ENCODE peak calls at places on chromosomes 3 and 15, in nine cellular contexts. One of them, this sample, is unnamed. For H3K4me1, the result is how much of the 10 kb centered on the place peaks cover.

GRCh38 chr3:69865920-69866679 is 126.8 kb downstream of the MITF start:
- DNase-seq in cardiac muscle cell: peak
- DNase-seq in body of pancreas: peak
- DNase-seq in mesendoderm: peak
- DNase-seq in endodermal cell: peak
- DNase-seq in upper lobe of left lung: peak
- DNase-seq in GM12878: no peak
- DNase-seq in left ventricle myocardium inferior: peak
- DNase-seq in OCI-LY7: no peak
- DNase-seq in this sample: no peak

GRCh38 chr3:52225452-52226228 is at the start of gene TLR9:
- DNase-seq in OCI-LY7: peak
- DNase-seq in mesendoderm: no peak
- DNase-seq in left ventricle myocardium inferior: no peak
- DNase-seq in cardiac muscle cell: no peak
- DNase-seq in endodermal cell: peak
- DNase-seq in upper lobe of left lung: no peak
- DNase-seq in GM12878: peak
- DNase-seq in body of pancreas: no peak
- DNase-seq in this sample: no peak

GRCh38 chr3:38382506-38383080 is 36.0 kb downstream of the XYLB start:
- DNase-seq in upper lobe of left lung: no peak
- DNase-seq in OCI-LY7: no peak
- DNase-seq in body of pancreas: no peak
- DNase-seq in mesendoderm: no peak
- DNase-seq in endodermal cell: no peak
- DNase-seq in left ventricle myocardium inferior: no peak
- DNase-seq in GM12878: no peak
- DNase-seq in cardiac muscle cell: no peak
- DNase-seq in this sample: no peak

GRCh38 chr3:136903899-136904298 is 41.9 kb downstream of the NCK1 start:
- DNase-seq in cardiac muscle cell: no peak
- DNase-seq in GM12878: no peak
- DNase-seq in body of pancreas: no peak
- DNase-seq in mesendoderm: no peak
- DNase-seq in upper lobe of left lung: no peak
- DNase-seq in endodermal cell: no peak
- DNase-seq in OCI-LY7: no peak
- DNase-seq in left ventricle myocardium inferior: no peak
- DNase-seq in this sample: no peak

GRCh38 chr3:102156426-102156825 is 278.4 kb upstream of the ZPLD1 start:
- DNase-seq in OCI-LY7: no peak
- DNase-seq in left ventricle myocardium inferior: no peak
- DNase-seq in upper lobe of left lung: no peak
- DNase-seq in GM12878: no peak
- DNase-seq in endodermal cell: no peak
- DNase-seq in cardiac muscle cell: no peak
- DNase-seq in body of pancreas: peak
- DNase-seq in mesendoderm: no peak
- DNase-seq in this sample: no peak

GRCh38 chr3:61807865-61808276 is 246.5 kb downstream of the PTPRG start:
- DNase-seq in GM12878: no peak
- DNase-seq in endodermal cell: no peak
- DNase-seq in upper lobe of left lung: no peak
- DNase-seq in body of pancreas: no peak
- DNase-seq in cardiac muscle cell: peak
- DNase-seq in mesendoderm: peak
- DNase-seq in left ventricle myocardium inferior: no peak
- DNase-seq in OCI-LY7: no peak
- DNase-seq in this sample: no peak

GRCh38 chr15:75209289-75209676 is 7.6 kb downstream of the C15orf39 start:
- DNase-seq in mesendoderm: no peak
- DNase-seq in OCI-LY7: no peak
- DNase-seq in GM12878: no peak
- DNase-seq in body of pancreas: no peak
- DNase-seq in upper lobe of left lung: no peak
- DNase-seq in cardiac muscle cell: no peak
- DNase-seq in endodermal cell: no peak
- DNase-seq in left ventricle myocardium inferior: no peak
- DNase-seq in this sample: no peak

GRCh38 chr15:85276921-85277320 is 103.5 kb upstream of the AKAP13 start:
- DNase-seq in left ventricle myocardium inferior: no peak
- DNase-seq in GM12878: no peak
- DNase-seq in upper lobe of left lung: no peak
- DNase-seq in endodermal cell: no peak
- DNase-seq in body of pancreas: no peak
- DNase-seq in mesendoderm: no peak
- DNase-seq in cardiac muscle cell: no peak
- DNase-seq in OCI-LY7: no peak
- DNase-seq in this sample: no peak

GRCh38 chr3:50287262-50287661 is 5.0 kb downstream of the IFRD2 start:
- DNase-seq in upper lobe of left lung: no peak
- DNase-seq in OCI-LY7: no peak
- DNase-seq in left ventricle myocardium inferior: peak
- DNase-seq in endodermal cell: no peak
- DNase-seq in mesendoderm: no peak
- DNase-seq in body of pancreas: no peak
- DNase-seq in cardiac muscle cell: peak
- DNase-seq in GM12878: no peak
- DNase-seq in this sample: no peak

GRCh38 chr3:72185549-72186484 is 400.9 kb upstream of the PROK2 start:
- DNase-seq in left ventricle myocardium inferior: no peak
- DNase-seq in upper lobe of left lung: no peak
- DNase-seq in cardiac muscle cell: no peak
- DNase-seq in body of pancreas: no peak
- DNase-seq in mesendoderm: no peak
- DNase-seq in OCI-LY7: peak
- DNase-seq in GM12878: no peak
- DNase-seq in endodermal cell: no peak
- DNase-seq in this sample: no peak

GRCh38 chr15:63191895-63192603 is 2.6 kb downstream of the RAB8B start:
- DNase-seq in body of pancreas: no peak
- DNase-seq in endodermal cell: no peak
- DNase-seq in left ventricle myocardium inferior: no peak
- DNase-seq in mesendoderm: no peak
- DNase-seq in cardiac muscle cell: no peak
- DNase-seq in OCI-LY7: peak
- DNase-seq in upper lobe of left lung: no peak
- DNase-seq in GM12878: peak
- DNase-seq in this sample: no peak

GRCh38 chr15:91711384-91712082 is 142.0 kb upstream of the SLCO3A1 start:
- DNase-seq in endodermal cell: no peak
- DNase-seq in cardiac muscle cell: no peak
- DNase-seq in body of pancreas: no peak
- DNase-seq in mesendoderm: no peak
- DNase-seq in upper lobe of left lung: no peak
- DNase-seq in GM12878: no peak
- DNase-seq in left ventricle myocardium inferior: no peak
- DNase-seq in OCI-LY7: no peak
- DNase-seq in this sample: no peak

GRCh38 chr3:56782900-56783299 is 18.8 kb downstream of the ARHGEF3 start:
- DNase-seq in OCI-LY7: no peak
- DNase-seq in left ventricle myocardium inferior: no peak
- DNase-seq in mesendoderm: no peak
- DNase-seq in body of pancreas: no peak
- DNase-seq in upper lobe of left lung: no peak
- DNase-seq in endodermal cell: no peak
- DNase-seq in cardiac muscle cell: no peak
- DNase-seq in GM12878: no peak
- DNase-seq in this sample: no peak

GRCh38 chr3:97938444-97938843 is 33.8 kb downstream of the RIOX2 start:
- DNase-seq in left ventricle myocardium inferior: no peak
- DNase-seq in mesendoderm: no peak
- DNase-seq in endodermal cell: no peak
- DNase-seq in GM12878: no peak
- DNase-seq in cardiac muscle cell: no peak
- DNase-seq in upper lobe of left lung: no peak
- DNase-seq in body of pancreas: no peak
- DNase-seq in OCI-LY7: no peak
- DNase-seq in this sample: no peak

GRCh38 chr15:81302605-81303204 is 21.2 kb downstream of the STARD5 start:
- DNase-seq in mesendoderm: no peak
- DNase-seq in body of pancreas: no peak
- DNase-seq in cardiac muscle cell: no peak
- DNase-seq in OCI-LY7: peak
- DNase-seq in endodermal cell: no peak
- DNase-seq in left ventricle myocardium inferior: no peak
- DNase-seq in upper lobe of left lung: no peak
- DNase-seq in GM12878: no peak
- DNase-seq in this sample: no peak

GRCh38 chr3:66483006-66483928 is 17.6 kb downstream of the LRIG1 start:
- DNase-seq in endodermal cell: peak
- DNase-seq in mesendoderm: no peak
- DNase-seq in body of pancreas: peak
- DNase-seq in cardiac muscle cell: no peak
- DNase-seq in upper lobe of left lung: peak
- DNase-seq in GM12878: no peak
- DNase-seq in OCI-LY7: peak
- DNase-seq in left ventricle myocardium inferior: peak
- DNase-seq in this sample: no peak

GRCh38 chr15:85543741-85544155 is 163.3 kb downstream of the AKAP13 start:
- DNase-seq in left ventricle myocardium inferior: peak
- DNase-seq in GM12878: no peak
- DNase-seq in mesendoderm: peak
- DNase-seq in cardiac muscle cell: no peak
- DNase-seq in endodermal cell: peak
- DNase-seq in OCI-LY7: no peak
- DNase-seq in upper lobe of left lung: peak
- DNase-seq in body of pancreas: peak
- DNase-seq in this sample: no peak

GRCh38 chr15:95175914-95176658 is 944.7 kb downstream of the MCTP2 start:
- DNase-seq in mesendoderm: no peak
- DNase-seq in cardiac muscle cell: no peak
- DNase-seq in endodermal cell: no peak
- DNase-seq in left ventricle myocardium inferior: no peak
- DNase-seq in upper lobe of left lung: no peak
- DNase-seq in OCI-LY7: no peak
- DNase-seq in GM12878: no peak
- DNase-seq in body of pancreas: no peak
- DNase-seq in this sample: no peak

GRCh38 chr3:27479816-27480543 is 4.2 kb downstream of the SLC4A7 start:
- DNase-seq in cardiac muscle cell: no peak
- DNase-seq in left ventricle myocardium inferior: no peak
- DNase-seq in upper lobe of left lung: no peak
- DNase-seq in endodermal cell: no peak
- DNase-seq in GM12878: no peak
- DNase-seq in body of pancreas: no peak
- DNase-seq in OCI-LY7: no peak
- DNase-seq in mesendoderm: no peak
- DNase-seq in this sample: no peak
- H3K27ac ChIP-seq in cardiac muscle cell: no peak
- H3K27ac ChIP-seq in left ventricle myocardium inferior: no peak
- H3K27ac ChIP-seq in upper lobe of left lung: no peak
- H3K27ac ChIP-seq in endodermal cell: no peak
- H3K27ac ChIP-seq in GM12878: peak
- H3K27ac ChIP-seq in body of pancreas: no peak
- H3K27ac ChIP-seq in OCI-LY7: no peak
- H3K27ac ChIP-seq in mesendoderm: no peak
- H3K27ac ChIP-seq in this sample: peak

GRCh38 chr3:181417748-181418147 is 294.0 kb upstream of the SOX2 start:
- DNase-seq in mesendoderm: peak
- DNase-seq in body of pancreas: no peak
- DNase-seq in OCI-LY7: no peak
- DNase-seq in cardiac muscle cell: no peak
- DNase-seq in left ventricle myocardium inferior: no peak
- DNase-seq in GM12878: no peak
- DNase-seq in upper lobe of left lung: no peak
- DNase-seq in endodermal cell: no peak
- DNase-seq in this sample: no peak
- H3K4me3 ChIP-seq in mesendoderm: no peak
- H3K4me3 ChIP-seq in body of pancreas: no peak
- H3K4me3 ChIP-seq in OCI-LY7: no peak
- H3K4me3 ChIP-seq in cardiac muscle cell: no peak
- H3K4me3 ChIP-seq in left ventricle myocardium inferior: no peak
- H3K4me3 ChIP-seq in GM12878: no peak
- H3K4me3 ChIP-seq in upper lobe of left lung: no peak
- H3K4me3 ChIP-seq in endodermal cell: no peak
- H3K4me3 ChIP-seq in this sample: no peak

DNA sequence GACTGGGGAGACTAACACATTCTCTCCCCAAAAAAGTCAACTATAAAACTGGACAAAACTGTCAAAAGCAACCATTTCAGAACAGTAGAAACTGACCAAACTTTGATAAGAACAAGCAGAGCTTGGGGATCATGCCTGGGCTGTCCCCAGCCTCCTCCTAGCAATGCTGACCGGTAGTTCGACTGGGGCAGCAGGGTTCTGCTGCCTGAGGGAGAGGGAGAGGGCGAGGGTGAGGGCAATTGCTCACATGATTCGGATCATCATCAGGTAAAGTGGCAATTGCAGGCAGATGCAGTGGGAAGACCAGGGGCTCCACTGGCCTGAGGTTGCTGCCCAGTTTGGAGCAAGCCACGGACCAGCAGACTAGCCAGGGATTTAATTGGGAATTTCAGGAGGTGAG is 88.6 kb downstream of the OSBPL10 start:
- DNase-seq in left ventricle myocardium inferior: no peak
- DNase-seq in OCI-LY7: no peak
- DNase-seq in GM12878: no peak
- DNase-seq in body of pancreas: no peak
- DNase-seq in endodermal cell: peak
- DNase-seq in cardiac muscle cell: no peak
- DNase-seq in mesendoderm: peak
- DNase-seq in upper lobe of left lung: no peak
- DNase-seq in this sample: no peak
- H3K4me1 ChIP-seq in left ventricle myocardium inferior: under half
- H3K4me1 ChIP-seq in OCI-LY7: half or more
- H3K4me1 ChIP-seq in GM12878: under half
- H3K4me1 ChIP-seq in body of pancreas: under half
- H3K4me1 ChIP-seq in endodermal cell: under half
- H3K4me1 ChIP-seq in cardiac muscle cell: under half
- H3K4me1 ChIP-seq in mesendoderm: under half
- H3K4me1 ChIP-seq in upper lobe of left lung: under half
- H3K4me1 ChIP-seq in this sample: under half

GRCh38 chr3:112779558-112780480 is 66.8 kb downstream of the CD200R1L start:
- DNase-seq in body of pancreas: no peak
- DNase-seq in OCI-LY7: no peak
- DNase-seq in mesendoderm: no peak
- DNase-seq in cardiac muscle cell: no peak
- DNase-seq in endodermal cell: no peak
- DNase-seq in upper lobe of left lung: no peak
- DNase-seq in left ventricle myocardium inferior: no peak
- DNase-seq in GM12878: no peak
- DNase-seq in this sample: no peak

GRCh38 chr3:112776836-112777235 is 69.8 kb downstream of the CD200R1L start:
- DNase-seq in OCI-LY7: no peak
- DNase-seq in GM12878: no peak
- DNase-seq in mesendoderm: no peak
- DNase-seq in cardiac muscle cell: no peak
- DNase-seq in upper lobe of left lung: no peak
- DNase-seq in body of pancreas: no peak
- DNase-seq in left ventricle myocardium inferior: no peak
- DNase-seq in endodermal cell: no peak
- DNase-seq in this sample: no peak

GRCh38 chr3:112781611-112782010 is 65.1 kb downstream of the CD200R1L start:
- DNase-seq in left ventricle myocardium inferior: no peak
- DNase-seq in cardiac muscle cell: no peak
- DNase-seq in body of pancreas: no peak
- DNase-seq in upper lobe of left lung: no peak
- DNase-seq in mesendoderm: no peak
- DNase-seq in endodermal cell: no peak
- DNase-seq in OCI-LY7: no peak
- DNase-seq in GM12878: no peak
- DNase-seq in this sample: no peak

GRCh38 chr3:112776000-112776399 is 70.7 kb downstream of the CD200R1L start:
- DNase-seq in cardiac muscle cell: no peak
- DNase-seq in body of pancreas: no peak
- DNase-seq in endodermal cell: no peak
- DNase-seq in GM12878: no peak
- DNase-seq in upper lobe of left lung: no peak
- DNase-seq in left ventricle myocardium inferior: no peak
- DNase-seq in OCI-LY7: no peak
- DNase-seq in mesendoderm: no peak
- DNase-seq in this sample: no peak

GRCh38 chr3:112778298-112779008 is 68.2 kb downstream of the CD200R1L start:
- DNase-seq in cardiac muscle cell: no peak
- DNase-seq in OCI-LY7: no peak
- DNase-seq in left ventricle myocardium inferior: no peak
- DNase-seq in mesendoderm: no peak
- DNase-seq in body of pancreas: no peak
- DNase-seq in GM12878: no peak
- DNase-seq in endodermal cell: no peak
- DNase-seq in upper lobe of left lung: no peak
- DNase-seq in this sample: no peak
- H3K27ac ChIP-seq in cardiac muscle cell: no peak
- H3K27ac ChIP-seq in OCI-LY7: no peak
- H3K27ac ChIP-seq in left ventricle myocardium inferior: peak
- H3K27ac ChIP-seq in mesendoderm: no peak
- H3K27ac ChIP-seq in body of pancreas: no peak
- H3K27ac ChIP-seq in GM12878: no peak
- H3K27ac ChIP-seq in endodermal cell: no peak
- H3K27ac ChIP-seq in upper lobe of left lung: no peak
- H3K27ac ChIP-seq in this sample: peak